ENCODE peak calls at places on chromosome 5, in five cellular contexts. F is A549; J is stomach; M is adrenal gland; D is CD4-positive, alpha-beta T cell. Z is an unnamed sample. For H3K9me3, the result is how much of the 10 kb centered on the place peaks cover.

GRCh38 chr5:157372472-157372822 is 87.6 kb upstream of the NIPAL4 start:
- DNase-seq in F (no peak), J (no peak), M (no peak), D (no peak), Z (no peak)

GRCh38 chr5:168600409-168600808 is 21.2 kb upstream of the PANK3 start:
- DNase-seq in F (no peak), J (peak), M (no peak), D (no peak), Z (no peak)

GRCh38 chr5:83767409-83767992 is 46.8 kb upstream of the HAPLN1 start:
- DNase-seq in F (peak), J (no peak), M (no peak), D (no peak), Z (no peak)

GRCh38 chr5:173670130-173670591 is 53.7 kb upstream of the BOD1 start:
- DNase-seq in F (no peak), J (peak), M (peak), D (no peak), Z (no peak)

GRCh38 chr5:16952968-16953671 is 17.0 kb upstream of the MYO10 start:
- DNase-seq in F (no peak), J (no peak), M (no peak), D (no peak), Z (no peak)

GRCh38 chr5:27316283-27316675 is 277.9 kb upstream of the CDH9 start:
- DNase-seq in F (peak), J (no peak), M (no peak), D (no peak), Z (no peak)

GRCh38 chr5:125043781-125044391 is 297.4 kb upstream of the ZNF608 start:
- DNase-seq in F (peak), J (peak), M (peak), D (no peak), Z (no peak)

GRCh38 chr5:72106922-72107873 is at the start of gene MAP1B:
- DNase-seq in F (peak), J (no peak), M (peak), D (no peak), Z (no peak)

GRCh38 chr5:123155511-123155923 is 66.5 kb downstream of the PRDM6 start:
- DNase-seq in F (no peak), J (no peak), M (no peak), D (no peak), Z (no peak)

GRCh38 chr5:169695919-169696490 is 58.9 kb downstream of the DOCK2 start:
- DNase-seq in F (peak), J (no peak), M (no peak), D (no peak), Z (no peak)

GRCh38 chr5:137796279-137796678 is 42.1 kb upstream of the HNRNPA0 start:
- DNase-seq in F (no peak), J (no peak), M (no peak), D (no peak), Z (no peak)

GRCh38 chr5:80960531-80961375 is 590 bp downstream of the RASGRF2 start:
- DNase-seq in F (peak), J (no peak), M (no peak), D (peak), Z (peak)

GRCh38 chr5:149240354-149240998 is 31.2 kb upstream of the AFAP1L1 start:
- DNase-seq in F (no peak), J (peak), M (peak), D (peak), Z (peak)

GRCh38 chr5:154714271-154714986 is 40.7 kb upstream of the LARP1 start:
- DNase-seq in F (no peak), J (peak), M (no peak), D (no peak), Z (no peak)

GRCh38 chr5:179123491-179124328 is 63.5 kb downstream of the ZNF354C start:
- DNase-seq in F (no peak), J (peak), M (peak), D (no peak), Z (no peak)

GRCh38 chr5:170467000-170467707 is 36.7 kb upstream of the KCNIP1 start:
- DNase-seq in F (peak), J (no peak), M (peak), D (no peak), Z (no peak)

GRCh38 chr5:14700478-14701436 is 36.2 kb downstream of the OTULIN start:
- DNase-seq in F (no peak), J (no peak), M (no peak), D (no peak), Z (no peak)

GRCh38 chr5:84752780-84753179 is 368.1 kb upstream of the EDIL3 start:
- DNase-seq in F (no peak), J (no peak), M (no peak), D (no peak), Z (no peak)

GRCh38 chr5:178677429-178677828 is 50.6 kb upstream of the CLK4 start:
- DNase-seq in F (no peak), J (no peak), M (no peak), D (no peak), Z (no peak)

GRCh38 chr5:10634562-10634961 is 70.7 kb downstream of the ANKRD33B start:
- DNase-seq in F (no peak), J (no peak), M (no peak), D (no peak), Z (no peak)

GRCh38 chr5:20678814-20679298 is 690.9 kb upstream of the CDH18 start:
- DNase-seq in F (peak), J (no peak), M (no peak), D (no peak), Z (no peak)

GRCh38 chr5:80646926-80647325 is 7.5 kb upstream of the MSH3 start:
- DNase-seq in F (no peak), J (no peak), M (no peak), D (no peak), Z (no peak)

GRCh38 chr5:111530298-111530740 is 18.0 kb upstream of the STARD4 start:
- DNase-seq in F (peak), J (peak), M (peak), D (peak), Z (peak)

GRCh38 chr5:101929628-101930027 is 366.5 kb downstream of the SLCO4C1 start:
- DNase-seq in F (no peak), J (no peak), M (no peak), D (no peak), Z (no peak)

GRCh38 chr5:95048633-95049032 is 236.3 kb downstream of the MCTP1 start:
- DNase-seq in F (no peak), J (no peak), M (no peak), D (no peak), Z (no peak)

GRCh38 chr5:81852277-81853004 is 101.5 kb upstream of the SSBP2 start:
- DNase-seq in F (peak), J (no peak), M (peak), D (no peak), Z (no peak)

GRCh38 chr5:154444559-154445421 is 1.0 kb upstream of the SAP30L start:
- DNase-seq in F (peak), J (no peak), M (no peak), D (peak), Z (peak)

GRCh38 chr5:103375356-103375755 is 116.8 kb downstream of the MACIR start:
- DNase-seq in F (peak), J (no peak), M (no peak), D (no peak), Z (no peak)

GRCh38 chr5:92378961-92379611 is 996.0 kb upstream of the ARRDC3 start:
- DNase-seq in F (peak), J (no peak), M (no peak), D (no peak), Z (no peak)

GRCh38 chr5:173639-174600 is 17.4 kb upstream of the LRRC14B start:
- DNase-seq in F (no peak), J (no peak), M (no peak), D (no peak), Z (no peak)

GRCh38 chr5:158525663-158526062 is 574.1 kb downstream of the EBF1 start:
- DNase-seq in F (no peak), J (no peak), M (no peak), D (no peak), Z (no peak)

DNA sequence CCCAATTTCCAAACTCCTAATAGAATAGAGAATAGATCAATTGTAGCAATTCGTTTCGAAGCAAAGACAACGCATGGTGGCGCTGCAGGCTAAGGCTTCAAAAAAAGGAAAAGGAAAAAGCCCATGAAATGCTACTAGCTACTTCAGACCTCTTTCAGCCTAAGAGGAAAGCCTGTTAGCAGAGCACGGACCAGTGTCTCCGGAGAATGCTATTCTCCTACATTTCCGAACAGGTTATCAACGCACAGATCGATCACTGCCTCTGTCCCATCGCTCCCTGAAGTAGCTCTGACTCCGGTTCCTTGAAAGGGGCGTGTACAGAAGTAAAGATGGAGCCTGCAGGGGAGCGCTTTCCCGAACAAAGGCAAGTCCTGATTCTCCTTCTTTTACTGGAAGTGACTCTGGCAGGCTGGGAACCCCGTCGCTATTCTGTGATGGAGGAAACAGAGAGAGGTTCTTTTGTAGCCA is at the start of gene PCDHB15:
- DNase-seq in F (peak), J (no peak), M (no peak), D (no peak), Z (no peak)
- H3K9me3 ChIP-seq in F (under half), J (half or more), M (half or more), D (half or more), Z (under half)

DNA sequence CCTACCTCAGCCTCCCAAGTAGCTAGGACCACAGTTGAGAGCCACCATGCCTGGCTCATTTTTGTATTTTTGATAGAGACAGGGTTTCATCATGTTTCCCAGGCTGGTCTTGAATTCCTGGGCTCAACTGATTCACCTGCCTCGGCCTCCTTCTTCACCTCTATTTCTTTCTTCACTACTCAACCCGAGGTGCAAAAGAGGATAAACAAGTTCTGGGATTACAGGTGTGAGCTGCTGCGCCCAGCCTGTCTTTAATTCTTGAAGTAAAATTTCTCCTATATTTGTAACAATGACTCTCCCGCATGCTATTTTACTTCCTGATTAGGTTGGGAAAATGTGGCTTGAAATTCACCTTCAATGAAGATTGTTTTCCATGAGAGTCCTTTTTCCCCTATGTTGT is 46.4 kb downstream of the CAST start:
- DNase-seq in F (no peak), J (no peak), M (no peak), D (no peak), Z (no peak)
- H3K9me3 ChIP-seq in F (under half), J (under half), M (under half), D (under half), Z (under half)

GRCh38 chr5:29498412-29498811 is 1695.1 kb upstream of the CDH6 start:
- DNase-seq in F (no peak), J (no peak), M (no peak), D (no peak), Z (no peak)
- H3K9me3 ChIP-seq in F (under half), J (under half), M (under half), D (under half), Z (under half)

DNA sequence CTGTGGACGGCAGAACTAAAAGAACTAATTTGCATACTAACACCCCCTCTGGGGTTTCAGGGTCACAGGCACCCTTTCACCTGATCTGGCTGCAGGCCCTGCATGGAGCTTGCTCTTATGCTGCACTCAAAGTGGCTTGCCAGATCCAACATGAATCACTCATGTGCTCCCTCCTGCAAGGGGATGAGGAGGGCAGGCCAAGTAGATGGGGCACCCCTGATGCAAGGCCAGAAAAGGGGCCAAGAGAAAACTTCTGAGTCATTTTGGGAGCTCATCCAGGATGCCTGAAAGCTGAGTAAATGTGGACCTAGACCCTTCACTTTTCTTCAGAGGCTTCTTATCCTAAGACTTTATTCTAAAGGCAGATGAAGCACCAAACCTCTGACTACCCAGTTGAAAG is 558.5 kb upstream of the PTGER4 start:
- DNase-seq in F (no peak), J (no peak), M (no peak), D (no peak), Z (no peak)
- H3K9me3 ChIP-seq in F (under half), J (under half), M (under half), D (under half), Z (under half)

DNA sequence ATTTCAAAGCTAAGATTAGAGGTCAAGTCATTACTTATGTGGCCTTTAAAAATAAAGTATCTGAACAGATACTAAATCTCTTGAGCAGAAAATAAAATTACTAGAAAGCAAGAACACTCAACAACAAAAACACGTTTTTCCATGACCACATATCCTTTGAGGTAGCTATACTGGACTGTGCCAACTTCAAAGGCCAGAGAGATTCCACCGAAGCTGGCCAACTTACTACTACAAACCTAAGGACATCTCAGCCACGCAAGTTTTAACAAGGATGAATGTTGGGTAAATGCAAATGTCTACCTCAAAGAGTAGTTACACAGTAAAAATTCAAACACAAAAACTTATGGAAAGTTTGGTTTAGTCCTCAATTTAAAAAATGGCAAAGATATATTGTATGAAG is 18.9 kb downstream of the PFDN1 start:
- DNase-seq in F (no peak), J (no peak), M (no peak), D (no peak), Z (no peak)
- H3K9me3 ChIP-seq in F (under half), J (under half), M (under half), D (under half), Z (under half)

DNA sequence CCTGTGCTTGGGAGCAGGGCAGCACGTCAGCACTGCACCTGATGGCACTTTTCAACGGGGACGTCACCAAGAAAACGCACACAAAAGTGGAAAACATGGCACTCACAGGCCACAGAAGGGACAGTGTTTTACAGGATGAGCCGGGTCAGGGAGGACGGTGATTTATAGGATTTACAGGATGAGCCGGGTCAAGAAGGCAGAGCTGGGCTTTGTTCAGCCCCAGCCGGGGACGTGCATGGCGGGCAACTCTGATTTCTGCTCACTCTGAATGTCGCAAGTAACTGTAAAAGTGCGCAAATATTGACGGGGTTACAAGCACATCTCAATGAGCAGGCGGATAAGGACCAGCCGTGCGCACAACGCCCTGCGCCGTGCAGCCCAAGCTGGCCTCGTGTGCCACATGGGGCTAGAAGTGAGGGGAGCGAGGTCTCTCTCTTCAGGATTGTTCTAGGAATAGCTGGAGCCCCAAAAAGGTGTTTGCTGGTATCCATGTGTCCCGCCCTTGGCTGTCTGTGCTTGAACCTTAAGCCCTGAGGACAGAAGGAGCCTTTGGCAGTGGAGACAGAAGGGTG is 16.4 kb downstream of the SLC6A18 start:
- DNase-seq in F (no peak), J (no peak), M (no peak), D (no peak), Z (no peak)
- H3K9me3 ChIP-seq in F (under half), J (under half), M (under half), D (under half), Z (under half)

DNA sequence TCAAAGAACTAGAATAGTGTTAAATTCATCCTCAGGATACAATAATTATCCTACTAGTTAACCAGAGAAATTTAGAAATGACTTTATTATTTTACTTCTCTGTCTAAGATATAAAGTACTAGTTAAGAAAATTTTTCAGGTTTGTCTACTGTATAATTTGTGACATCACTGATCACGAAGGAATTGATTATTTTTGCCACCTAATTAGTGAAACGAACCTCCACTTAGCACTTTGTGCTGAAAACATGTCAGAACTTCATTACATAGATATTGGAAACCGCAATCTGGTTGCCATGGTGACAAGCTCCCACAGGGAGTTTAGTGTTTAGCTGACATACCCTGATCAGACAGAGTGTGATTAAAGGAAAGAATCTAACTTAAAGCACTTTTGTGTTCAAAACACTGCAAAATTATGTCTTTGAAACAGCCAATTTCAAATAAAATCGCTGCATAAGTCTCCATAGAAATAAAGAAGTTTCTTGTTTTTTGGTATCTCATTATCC is 668.4 kb upstream of the CCNG1 start:
- DNase-seq in F (no peak), J (no peak), M (no peak), D (no peak), Z (no peak)
- H3K9me3 ChIP-seq in F (under half), J (under half), M (under half), D (under half), Z (under half)

GRCh38 chr5:141373673-141374317 is at the start of gene PCDHGA6:
- DNase-seq in F (no peak), J (no peak), M (no peak), D (no peak), Z (no peak)

GRCh38 chr5:141371572-141372475 is 1.8 kb downstream of the PCDHGB3 start:
- DNase-seq in F (no peak), J (no peak), M (no peak), D (no peak), Z (no peak)

GRCh38 chr5:141369994-141370848 is at the start of gene PCDHGB3:
- DNase-seq in F (peak), J (no peak), M (no peak), D (peak), Z (no peak)

DNA sequence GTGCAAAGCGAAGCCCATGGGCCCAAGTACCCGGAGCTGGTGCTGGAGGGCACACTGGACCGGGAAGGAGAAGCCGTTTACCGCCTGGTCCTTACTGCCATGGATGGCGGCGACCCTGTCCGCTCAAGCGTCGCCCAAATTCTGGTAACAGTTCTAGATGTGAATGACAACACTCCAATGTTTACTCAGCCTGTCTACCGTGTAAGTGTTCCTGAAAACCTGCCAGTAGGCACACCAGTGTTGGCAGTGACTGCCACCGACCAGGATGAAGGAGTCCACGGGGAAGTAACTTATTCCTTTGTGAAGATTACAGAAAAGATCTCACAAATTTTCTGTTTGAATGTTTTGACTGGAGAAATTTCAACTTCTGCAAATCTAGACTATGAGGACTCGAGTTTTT is 936 bp downstream of the PCDHGA6 start:
- DNase-seq in F (no peak), J (no peak), M (no peak), D (no peak), Z (no peak)
- H3K9me3 ChIP-seq in F (half or more), J (half or more), M (under half), D (under half), Z (under half)

DNA sequence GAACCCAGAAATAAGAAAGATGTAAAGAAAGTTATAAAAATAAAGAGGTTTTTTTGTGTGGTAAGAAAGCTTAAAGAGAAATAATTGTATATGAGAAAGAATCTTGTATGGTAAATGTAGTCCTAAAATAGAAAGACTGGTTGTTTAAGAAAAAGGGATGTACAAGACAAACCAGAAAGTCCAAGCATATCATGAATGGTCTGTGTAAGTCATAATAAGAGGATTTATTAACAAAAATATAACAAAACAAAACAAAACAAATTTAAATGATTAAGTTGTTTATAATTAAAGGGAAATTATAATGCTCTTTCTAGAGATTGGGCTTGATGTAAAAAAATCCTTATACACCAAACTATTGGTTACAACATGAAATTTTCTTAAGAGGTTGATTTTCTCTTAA is 590.4 kb upstream of the PTGER4 start:
- DNase-seq in F (peak), J (no peak), M (no peak), D (no peak), Z (no peak)
- H3K9me3 ChIP-seq in F (under half), J (under half), M (under half), D (under half), Z (under half)